ENCODE peak calls at places on chromosomes 16 and 17, in six cellular contexts. T, Q, D, U, B and P are unnamed samples.
A peak's percentile ranks its signal among the peaks of the same experiment; 100 is the strongest.

GRCh38 chr16:86680661-86681439 is 102.5 kb downstream of the FOXL1 start:
- DNase-seq in T (peak; percentile 34), Q (no peak), D (no peak), U (no peak), B (no peak), P (peak; percentile 80)

GRCh38 chr17:60640503-60640902 is 37.1 kb upstream of the BCAS3 start:
- DNase-seq in T (no peak), Q (no peak), D (no peak), U (no peak), B (peak; percentile 4), P (no peak)

GRCh38 chr16:51399908-51400670 is 249.0 kb upstream of the SALL1 start:
- DNase-seq in T (no peak), Q (no peak), D (no peak), U (no peak), B (no peak), P (no peak)

GRCh38 chr16:24906199-24906808 is 60.5 kb downstream of the SLC5A11 start:
- DNase-seq in T (no peak), Q (no peak), D (no peak), U (no peak), B (no peak), P (peak; percentile 38)

GRCh38 chr16:88472637-88473205 is 19.6 kb downstream of the ZFPM1 start:
- DNase-seq in T (no peak), Q (peak; percentile 46), D (no peak), U (no peak), B (no peak), P (no peak)

GRCh38 chr17:42199411-42200011 is 5.2 kb upstream of the GHDC start:
- DNase-seq in T (no peak), Q (no peak), D (no peak), U (no peak), B (no peak), P (no peak)

GRCh38 chr17:4908301-4908700 is 5.4 kb upstream of the CHRNE start:
- DNase-seq in T (no peak), Q (no peak), D (no peak), U (peak; percentile 61), B (no peak), P (no peak)

GRCh38 chr17:30091166-30091670 is 25.4 kb upstream of the NSRP1 start:
- DNase-seq in T (no peak), Q (no peak), D (no peak), U (no peak), B (no peak), P (no peak)

GRCh38 chr16:59971264-59971663 is 1237.1 kb upstream of the GOT2 start:
- DNase-seq in T (no peak), Q (no peak), D (no peak), U (no peak), B (no peak), P (no peak)

GRCh38 chr16:72091217-72091616 is 2.2 kb downstream of the TXNL4B start:
- DNase-seq in T (no peak), Q (no peak), D (peak; percentile 32), U (no peak), B (no peak), P (no peak)

GRCh38 chr17:59761385-59762021 is 54.0 kb downstream of the VMP1 start:
- DNase-seq in T (no peak), Q (no peak), D (no peak), U (no peak), B (peak; percentile 61), P (no peak)

GRCh38 chr17:32303861-32304288 is 38.1 kb downstream of the C17orf75 start:
- DNase-seq in T (no peak), Q (no peak), D (no peak), U (no peak), B (no peak), P (no peak)

GRCh38 chr17:45954914-45955313 is 44.1 kb upstream of the STH start:
- DNase-seq in T (no peak), Q (no peak), D (no peak), U (no peak), B (no peak), P (no peak)

GRCh38 chr16:53629607-53630312 is 73.9 kb downstream of the RPGRIP1L start:
- DNase-seq in T (no peak), Q (no peak), D (no peak), U (no peak), B (no peak), P (no peak)

GRCh38 chr17:142876-143784 is 5.8 kb downstream of the SCGB1C2 start:
- DNase-seq in T (no peak), Q (no peak), D (peak; percentile 6), U (no peak), B (no peak), P (peak; percentile 42)

GRCh38 chr17:9522074-9522473 is 53.5 kb downstream of the STX8 start:
- DNase-seq in T (no peak), Q (no peak), D (no peak), U (no peak), B (peak; percentile 40), P (no peak)

GRCh38 chr17:36640346-36640745 is 39.0 kb downstream of the MRM1 start:
- DNase-seq in T (no peak), Q (no peak), D (no peak), U (no peak), B (no peak), P (no peak)

GRCh38 chr16:15415411-15416070 is 18.8 kb upstream of the BMERB1 start:
- DNase-seq in T (no peak), Q (no peak), D (no peak), U (no peak), B (no peak), P (no peak)

GRCh38 chr17:82703935-82704865 is 5.7 kb upstream of the RAB40B start:
- DNase-seq in T (no peak), Q (no peak), D (peak; percentile 94), U (no peak), B (no peak), P (no peak)

GRCh38 chr17:79907855-79908254 is 68.6 kb upstream of the CBX4 start:
- DNase-seq in T (no peak), Q (no peak), D (peak; percentile 67), U (peak; percentile 15), B (no peak), P (no peak)

GRCh38 chr16:56629531-56629930 is 2.9 kb upstream of the MT1M start:
- DNase-seq in T (no peak), Q (no peak), D (no peak), U (no peak), B (no peak), P (no peak)

GRCh38 chr16:56632160-56632847 is at the start of gene MT1M:
- DNase-seq in T (peak; percentile 79), Q (peak; percentile 78), D (no peak), U (peak; percentile 85), B (no peak), P (peak; percentile 82)

GRCh38 chr16:56631832-56632159 is 663 bp upstream of the MT1M start:
- DNase-seq in T (no peak), Q (no peak), D (no peak), U (no peak), B (no peak), P (no peak)

GRCh38 chr16:56630134-56630533 is 2.3 kb upstream of the MT1M start:
- DNase-seq in T (no peak), Q (no peak), D (no peak), U (no peak), B (no peak), P (no peak)

DNA sequence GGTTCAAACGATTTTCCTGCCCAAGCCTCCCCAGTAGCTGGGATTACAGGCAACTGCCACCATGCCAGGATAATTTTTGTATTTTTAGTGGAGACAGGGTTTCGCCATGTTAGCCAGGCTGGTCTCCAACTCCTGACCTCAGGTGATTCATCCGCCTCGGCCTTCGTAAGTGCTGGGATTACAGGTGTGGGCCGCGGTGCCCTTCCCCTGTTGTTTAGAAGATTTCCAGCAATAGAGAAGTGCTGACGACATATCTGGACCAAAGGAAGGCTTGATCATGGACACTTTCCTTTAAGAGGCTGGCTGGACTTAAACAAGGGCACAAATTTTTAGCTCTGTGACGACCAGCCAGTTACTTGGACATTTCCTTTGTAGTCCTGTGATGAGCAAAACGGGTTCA is 1.3 kb upstream of the MT1M start:
- DNase-seq in T (no peak), Q (no peak), D (no peak), U (no peak), B (no peak), P (no peak)
- H3K9me3 ChIP-seq in T (no peaks in the 10 kb centered on the region), Q (no peaks in the 10 kb centered on the region), D (no peaks in the 10 kb centered on the region), U (no peaks in the 10 kb centered on the region), B (no peaks in the 10 kb centered on the region), P (no peaks in the 10 kb centered on the region)

GRCh38 chr17:22464041-22464440 is 771.7 kb downstream of the KCNJ18 start:
- DNase-seq in T (no peak), Q (no peak), D (no peak), U (no peak), B (no peak), P (no peak)

GRCh38 chr17:22470411-22471175 is 778.3 kb downstream of the KCNJ18 start:
- DNase-seq in T (no peak), Q (no peak), D (no peak), U (no peak), B (no peak), P (no peak)

GRCh38 chr17:22467720-22468119 is 775.4 kb downstream of the KCNJ18 start:
- DNase-seq in T (no peak), Q (no peak), D (no peak), U (no peak), B (no peak), P (no peak)

GRCh38 chr17:22469101-22469880 is 777.0 kb downstream of the KCNJ18 start:
- DNase-seq in T (no peak), Q (no peak), D (no peak), U (no peak), B (no peak), P (no peak)

DNA sequence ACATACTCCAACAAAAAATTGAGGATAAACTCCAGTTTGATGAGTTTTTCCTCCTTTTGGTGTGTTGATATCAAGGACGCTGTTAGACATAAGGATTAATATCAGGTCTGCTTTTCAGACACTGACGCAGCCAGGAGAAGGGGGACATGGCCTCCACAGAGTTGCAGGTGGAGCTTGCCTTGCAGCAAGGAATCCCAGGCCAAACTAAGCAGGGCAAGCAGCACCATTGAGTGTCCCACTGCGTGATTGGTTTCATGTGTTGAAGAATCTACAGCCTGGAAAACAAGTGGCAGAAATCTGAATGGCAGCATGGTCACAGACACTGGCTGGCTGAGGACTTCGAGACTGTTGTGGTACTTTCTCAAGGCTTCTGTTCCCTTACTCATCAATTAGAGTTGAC is 777.6 kb downstream of the KCNJ18 start:
- DNase-seq in T (no peak), Q (no peak), D (no peak), U (no peak), B (no peak), P (no peak)
- H3K9me3 ChIP-seq in T (no peaks in the 10 kb centered on the region), Q (no peaks in the 10 kb centered on the region), D (no peaks in the 10 kb centered on the region), U (no peaks in the 10 kb centered on the region), B (peaks cover 25% of the 10 kb centered on the region), P (no peaks in the 10 kb centered on the region)

DNA sequence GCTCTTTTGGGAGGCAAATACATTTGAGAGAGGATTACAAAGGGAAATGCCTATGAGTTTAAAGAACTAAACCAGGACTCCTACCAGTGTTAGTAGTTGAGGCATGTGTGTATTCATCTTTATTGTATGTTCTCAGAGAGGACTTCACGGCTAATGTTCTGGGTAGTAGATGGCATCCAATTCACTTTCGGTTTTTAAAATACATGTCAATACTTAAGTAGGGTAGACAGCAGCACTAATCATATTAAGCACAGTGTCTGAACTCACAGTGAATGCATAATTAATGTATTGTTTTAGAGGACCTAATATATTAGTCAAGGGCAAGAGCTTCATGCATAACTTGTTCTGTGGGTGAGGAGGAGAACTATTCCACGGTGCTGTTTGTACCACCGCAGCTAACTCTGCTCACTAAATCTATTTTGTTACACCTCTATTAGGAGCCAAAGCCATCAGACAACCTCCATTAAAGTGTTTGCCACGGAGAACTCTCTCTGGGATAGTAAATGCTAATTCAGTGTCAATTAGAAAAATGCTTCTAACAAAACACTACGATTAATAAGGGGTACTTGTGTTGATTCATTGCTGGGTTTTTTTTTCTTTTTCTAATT is 56.3 kb downstream of the COX10 start:
- DNase-seq in T (no peak), Q (no peak), D (no peak), U (no peak), B (no peak), P (no peak)
- H3K9me3 ChIP-seq in T (no peaks in the 10 kb centered on the region), Q (no peaks in the 10 kb centered on the region), D (no peaks in the 10 kb centered on the region), U (no peaks in the 10 kb centered on the region), B (no peaks in the 10 kb centered on the region), P (no peaks in the 10 kb centered on the region)

GRCh38 chr17:61702450-61702849 is 111.4 kb upstream of the NACA2 start:
- DNase-seq in T (no peak), Q (no peak), D (no peak), U (no peak), B (no peak), P (no peak)
- H3K9me3 ChIP-seq in T (peaks cover 18% of the 10 kb centered on the region), Q (peaks cover 8% of the 10 kb centered on the region), D (peaks cover 3% of the 10 kb centered on the region), U (peaks cover 41% of the 10 kb centered on the region), B (peaks cover 9% of the 10 kb centered on the region), P (peaks cover 4% of the 10 kb centered on the region)